ENCODE peak calls at places on chromosomes 12 and 14, in eight cellular contexts. K is sigmoid colon, J is A549, Z is stomach, Y is GM12878, N is H1, I is ovary, H is K562. D is an unnamed sample.

GRCh38 chr12:92614041-92614440 is 88.7 kb upstream of the PLEKHG7 start:
- DNase-seq in N (no peak), I (no peak), K (no peak), J (no peak), H (no peak), Z (no peak), Y (no peak), D (no peak)

GRCh38 chr12:100794441-100795192 is at the start of gene ANO4:
- DNase-seq in I (peak; percentile 22), K (no peak), Y (no peak), H (no peak), N (peak; percentile 53), Z (no peak), J (no peak), D (no peak)

GRCh38 chr14:88667555-88668273 is 104.9 kb downstream of the ZC3H14 start:
- DNase-seq in J (peak; percentile 78), I (peak; percentile 57), K (peak; percentile 69), N (peak; percentile 60), Y (peak; percentile 25), H (peak; percentile 72), Z (peak; percentile 51), D (no peak)

GRCh38 chr14:63781686-63782085 is 53.8 kb upstream of the SGPP1 start:
- DNase-seq in Y (no peak), Z (no peak), J (peak; percentile 8), I (no peak), K (no peak), H (no peak), N (no peak), D (no peak)

GRCh38 chr12:175250-175649 is 38.7 kb downstream of the SLC6A12 start:
- DNase-seq in J (no peak), I (no peak), K (no peak), Y (no peak), H (no peak), Z (no peak), N (no peak), D (no peak)

GRCh38 chr12:107126688-107127481 is 33.5 kb upstream of the CRY1 start:
- DNase-seq in I (no peak), K (no peak), Z (no peak), J (peak; percentile 33), H (no peak), N (no peak), Y (no peak), D (no peak)

GRCh38 chr12:38890102-38890501 is 15.3 kb downstream of the CPNE8 start:
- DNase-seq in J (peak; percentile 77), Y (no peak), N (no peak), H (no peak), K (no peak), I (no peak), Z (no peak), D (no peak)

GRCh38 chr12:15858348-15858747 is 23.8 kb upstream of the STRAP start:
- DNase-seq in J (no peak), H (no peak), Y (no peak), K (no peak), Z (no peak), I (no peak), N (no peak), D (no peak)

GRCh38 chr12:124044809-124045321 is 71.8 kb downstream of the ZNF664 start:
- DNase-seq in H (no peak), I (no peak), J (no peak), N (no peak), Y (no peak), Z (no peak), K (no peak), D (no peak)

GRCh38 chr12:128606040-128606439 is 217.7 kb downstream of the SLC15A4 start:
- DNase-seq in I (no peak), Z (no peak), N (no peak), J (no peak), Y (no peak), K (peak; percentile 48), H (no peak), D (no peak)

GRCh38 chr12:128534906-128535305 is 267.9 kb downstream of the TMEM132C start:
- DNase-seq in J (no peak), Y (peak; percentile 31), K (no peak), N (no peak), H (no peak), Z (no peak), I (no peak), D (no peak)

GRCh38 chr12:52432559-52433207 is 1.5 kb downstream of the KRT75 start:
- DNase-seq in N (no peak), J (no peak), K (no peak), I (no peak), H (no peak), Y (no peak), Z (no peak), D (peak; percentile 54)

GRCh38 chr12:125889742-125890141 is 824.5 kb downstream of the AACS start:
- DNase-seq in N (no peak), J (no peak), Y (no peak), Z (no peak), H (no peak), I (no peak), K (no peak), D (no peak)

GRCh38 chr14:36820901-36821300 is 159.2 kb downstream of the PAX9 start:
- DNase-seq in I (no peak), J (no peak), K (no peak), Y (no peak), N (no peak), H (no peak), Z (no peak), D (no peak)

GRCh38 chr12:84910549-84911241 is 1.9 kb downstream of the SLC6A15 start:
- DNase-seq in Y (no peak), N (no peak), H (no peak), Z (no peak), J (peak; percentile 29), I (no peak), K (no peak), D (peak; percentile 55)

GRCh38 chr14:45057881-45058364 is 26.0 kb upstream of the PRPF39 start:
- DNase-seq in J (no peak), Z (no peak), H (no peak), N (no peak), K (no peak), Y (no peak), I (no peak), D (no peak)

GRCh38 chr14:41817626-41818025 is 210.9 kb downstream of the LRFN5 start:
- DNase-seq in I (no peak), Z (no peak), H (no peak), Y (no peak), N (no peak), J (no peak), K (no peak), D (no peak)

GRCh38 chr14:64986578-64987571 is at the start of gene FNTB:
- DNase-seq in N (peak; percentile 95), Y (peak; percentile 94), I (peak; percentile 94), H (peak; percentile 93), K (peak; percentile 97), J (peak; percentile 97), Z (peak; percentile 97), D (peak; percentile 97)

GRCh38 chr14:64979336-64980074 is 7.2 kb upstream of the FNTB start:
- DNase-seq in Y (no peak), H (no peak), Z (no peak), J (peak; percentile 45), N (no peak), K (no peak), I (no peak), D (no peak)

GRCh38 chr14:64983439-64984310 is 3.0 kb upstream of the FNTB start:
- DNase-seq in Z (peak; percentile 42), H (peak; percentile 57), I (no peak), Y (no peak), K (no peak), J (peak; percentile 70), N (no peak), D (no peak)
- TF ChIP-seq EP300 in Z (no peak), H (no peak), I (no peak), Y (no peak), K (no peak), J (no peak), N (no peak), D (no peak)

GRCh38 chr12:64097346-64098105 is 124.6 kb downstream of the KICS2 start:
- DNase-seq in Y (no peak), Z (no peak), H (no peak), N (no peak), K (no peak), I (no peak), J (no peak), D (no peak)

GRCh38 chr12:64102339-64102738 is 119.8 kb downstream of the KICS2 start:
- DNase-seq in N (no peak), I (no peak), J (no peak), H (no peak), Y (no peak), Z (no peak), K (no peak), D (no peak)

GRCh38 chr12:64103821-64104220 is 118.3 kb downstream of the KICS2 start:
- DNase-seq in I (no peak), H (no peak), N (no peak), Y (no peak), Z (no peak), J (no peak), K (no peak), D (no peak)

GRCh38 chr12:64098709-64099354 is 123.3 kb downstream of the KICS2 start:
- DNase-seq in Z (no peak), J (no peak), I (peak; percentile 40), H (no peak), N (no peak), K (peak; percentile 75), Y (no peak), D (no peak)

DNA sequence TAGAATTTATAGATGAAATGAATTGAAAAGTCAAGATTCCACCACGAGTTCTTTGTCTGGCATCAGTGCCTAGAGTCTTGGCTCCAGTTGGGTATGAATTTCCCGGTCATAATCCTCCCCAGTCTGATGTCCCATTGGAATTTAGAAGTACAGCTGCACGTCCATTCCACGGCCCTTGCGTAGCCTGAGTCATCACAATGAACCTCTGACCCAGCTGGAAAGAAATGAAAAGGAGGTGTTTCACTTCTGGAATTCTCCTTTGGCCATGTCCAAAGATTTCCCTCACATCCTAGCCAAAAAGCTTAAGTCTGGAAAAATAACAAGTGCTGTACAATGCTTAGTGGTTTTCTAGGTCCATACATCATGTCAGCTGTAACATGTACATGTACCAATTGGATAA is 122.7 kb downstream of the KICS2 start:
- DNase-seq in I (peak; percentile 29), K (peak; percentile 83), Z (no peak), Y (no peak), N (no peak), J (peak; percentile 35), H (no peak), D (no peak)
- TF ChIP-seq EP300 in I (no peak), K (peak; percentile 58), Z (no peak), Y (no peak), N (no peak), J (no peak), H (no peak), D (no peak)

GRCh38 chr14:60865378-60866127 is 115.3 kb downstream of the TRMT5 start:
- DNase-seq in I (no peak), Y (no peak), N (no peak), K (no peak), H (no peak), Z (no peak), J (no peak), D (no peak)
- TF ChIP-seq EP300 in I (no peak), Y (no peak), N (no peak), K (no peak), H (no peak), Z (no peak), J (no peak), D (no peak)

DNA sequence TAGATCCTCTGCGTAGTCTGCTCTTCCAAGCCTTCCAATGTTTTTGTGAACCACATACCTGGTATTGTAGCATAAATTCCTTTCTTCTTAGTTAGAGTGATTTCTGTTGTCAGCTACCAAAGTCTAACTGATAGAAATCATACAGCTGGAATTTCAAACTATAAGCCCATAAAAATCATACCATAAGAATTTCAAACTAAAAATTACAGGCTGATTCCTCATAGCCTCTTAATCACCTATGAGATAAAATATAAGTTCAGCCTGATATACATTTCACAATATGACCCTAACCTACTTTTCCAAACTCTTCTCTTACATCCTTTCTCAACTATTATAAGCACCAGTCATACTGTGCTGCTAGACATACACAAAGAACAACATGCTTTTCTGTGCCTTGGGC is 64.8 kb downstream of the PTHLH start:
- DNase-seq in Y (no peak), Z (no peak), H (no peak), K (no peak), I (no peak), N (no peak), J (no peak), D (no peak)
- TF ChIP-seq EP300 in Y (no peak), Z (no peak), H (no peak), K (no peak), I (no peak), N (no peak), J (no peak), D (no peak)